ENCODE peak calls at places on chromosomes 6 and 20, in four cellular contexts. One of them, this sample, is unnamed.

GRCh38 chr6:13248053-13248452 is 80.3 kb downstream of the TBC1D7 start:
- DNase-seq in heart right ventricle: no peak
- DNase-seq in B cell: no peak
- DNase-seq in pancreas: no peak
- DNase-seq in this sample: peak; percentile 29

GRCh38 chr20:51012357-51012756 is 10.6 kb downstream of the KCNG1 start:
- DNase-seq in pancreas: no peak
- DNase-seq in B cell: no peak
- DNase-seq in heart right ventricle: no peak
- DNase-seq in this sample: no peak

GRCh38 chr6:43673444-43674063 is 14.0 kb downstream of the MRPS18A start:
- DNase-seq in heart right ventricle: no peak
- DNase-seq in pancreas: peak; percentile 54
- DNase-seq in B cell: no peak
- DNase-seq in this sample: no peak

GRCh38 chr6:145863988-145864616 is 49.5 kb upstream of the FBXO30 start:
- DNase-seq in heart right ventricle: no peak
- DNase-seq in pancreas: no peak
- DNase-seq in B cell: peak; percentile 46
- DNase-seq in this sample: no peak

GRCh38 chr6:88455317-88455716 is 289.2 kb upstream of the CNR1 start:
- DNase-seq in B cell: no peak
- DNase-seq in pancreas: no peak
- DNase-seq in heart right ventricle: peak; percentile 33
- DNase-seq in this sample: no peak

GRCh38 chr6:41371461-41371991 is 36.1 kb downstream of the NCR2 start:
- DNase-seq in pancreas: no peak
- DNase-seq in heart right ventricle: peak; percentile 50
- DNase-seq in B cell: peak; percentile 46
- DNase-seq in this sample: peak; percentile 78

GRCh38 chr20:7741866-7742265 is 198.4 kb downstream of the HAO1 start:
- DNase-seq in B cell: no peak
- DNase-seq in pancreas: no peak
- DNase-seq in heart right ventricle: no peak
- DNase-seq in this sample: no peak

GRCh38 chr6:139153876-139154275 is 19.0 kb downstream of the HECA start:
- DNase-seq in B cell: no peak
- DNase-seq in pancreas: no peak
- DNase-seq in heart right ventricle: no peak
- DNase-seq in this sample: no peak

GRCh38 chr6:3296537-3297453 is 38.0 kb downstream of the PSMG4 start:
- DNase-seq in B cell: no peak
- DNase-seq in heart right ventricle: no peak
- DNase-seq in pancreas: no peak
- DNase-seq in this sample: no peak

GRCh38 chr20:22548040-22548439 is 36.3 kb downstream of the FOXA2 start:
- DNase-seq in B cell: no peak
- DNase-seq in heart right ventricle: no peak
- DNase-seq in pancreas: no peak
- DNase-seq in this sample: no peak

GRCh38 chr6:3610206-3610605 is 141.3 kb downstream of the PXDC1 start:
- DNase-seq in B cell: no peak
- DNase-seq in pancreas: no peak
- DNase-seq in heart right ventricle: no peak
- DNase-seq in this sample: peak; percentile 62

GRCh38 chr20:37198962-37199660 is 19.8 kb upstream of the MROH8 start:
- DNase-seq in pancreas: no peak
- DNase-seq in B cell: no peak
- DNase-seq in heart right ventricle: no peak
- DNase-seq in this sample: no peak

GRCh38 chr20:50138120-50138478 is 15.4 kb downstream of the PEDS1 start:
- DNase-seq in heart right ventricle: no peak
- DNase-seq in pancreas: no peak
- DNase-seq in B cell: no peak
- DNase-seq in this sample: no peak

GRCh38 chr6:41602864-41603608 is 35.2 kb upstream of the MDFI start:
- DNase-seq in heart right ventricle: peak; percentile 88
- DNase-seq in B cell: peak; percentile 85
- DNase-seq in pancreas: peak; percentile 82
- DNase-seq in this sample: peak; percentile 88

GRCh38 chr20:57175397-57176010 is 90.9 kb downstream of the BMP7 start:
- DNase-seq in pancreas: no peak
- DNase-seq in heart right ventricle: no peak
- DNase-seq in B cell: no peak
- DNase-seq in this sample: no peak

GRCh38 chr6:28980797-28981390 is 24.2 kb downstream of the ZNF311 start:
- DNase-seq in heart right ventricle: peak; percentile 51
- DNase-seq in B cell: peak; percentile 69
- DNase-seq in pancreas: peak; percentile 45
- DNase-seq in this sample: peak; percentile 88

This sample was measured in Daoy.